ENCODE peak calls at places on chromosomes 16 and 17, in seven cellular contexts. S is caudate nucleus; T is GDM1; H is cardiac septum; A is stimulated activated CD4-positive, alpha-beta T cell treated with anti-CD3 and anti-CD28 coated beads, Interleukin-4, amount 100 ng/mL, for 24 hours; N is activated T-cell treated with anti-CD3 and anti-CD28 coated beads for 1 hour; U is GM12891. V is an unnamed sample.

GRCh38 chr17:41464682-41465081 is 2.5 kb downstream of the KRT32 start:
- DNase-seq in S (no peak), T (no peak), H (no peak), A (no peak), N (no peak), U (no peak), V (no peak)

GRCh38 chr16:57486858-57487834 is 853 bp upstream of the DOK4 start:
- DNase-seq in S (no peak), T (no peak), H (no peak), A (no peak), N (no peak), U (no peak), V (no peak)

GRCh38 chr17:55005520-55005919 is 37.0 kb downstream of the STXBP4 start:
- DNase-seq in S (no peak), T (no peak), H (no peak), A (no peak), N (no peak), U (no peak), V (no peak)

GRCh38 chr17:52064791-52065211 is 93.7 kb downstream of the CA10 start:
- DNase-seq in S (no peak), T (no peak), H (no peak), A (no peak), N (no peak), U (no peak), V (no peak)

GRCh38 chr16:78437352-78437968 is 338.0 kb downstream of the WWOX start:
- DNase-seq in S (peak), T (no peak), H (no peak), A (peak), N (peak), U (peak), V (peak)

GRCh38 chr17:80653856-80654255 is 109.2 kb downstream of the RPTOR start:
- DNase-seq in S (no peak), T (no peak), H (no peak), A (no peak), N (no peak), U (no peak), V (no peak)

GRCh38 chr16:56300901-56301351 is 109.6 kb downstream of the GNAO1 start:
- DNase-seq in S (no peak), T (no peak), H (no peak), A (no peak), N (no peak), U (no peak), V (no peak)

GRCh38 chr17:27241346-27241946 is 52.5 kb upstream of the WSB1 start:
- DNase-seq in S (no peak), T (no peak), H (no peak), A (no peak), N (no peak), U (no peak), V (no peak)

GRCh38 chr16:22323998-22324786 is 27.0 kb downstream of the POLR3E start:
- DNase-seq in S (no peak), T (no peak), H (no peak), A (no peak), N (no peak), U (no peak), V (no peak)

GRCh38 chr17:77781536-77781935 is 177.0 kb upstream of the TNRC6C start:
- DNase-seq in S (no peak), T (no peak), H (no peak), A (no peak), N (no peak), U (no peak), V (no peak)

GRCh38 chr17:78915872-78916632 is 9.1 kb downstream of the TIMP2 start:
- DNase-seq in S (no peak), T (no peak), H (peak), A (no peak), N (no peak), U (no peak), V (no peak)

GRCh38 chr16:75810998-75811634 is 84.8 kb upstream of the CPHXL start:
- DNase-seq in S (no peak), T (no peak), H (no peak), A (no peak), N (no peak), U (no peak), V (no peak)

GRCh38 chr16:49644143-49644460 is 211.8 kb downstream of the ZNF423 start:
- DNase-seq in S (no peak), T (no peak), H (no peak), A (no peak), N (no peak), U (no peak), V (no peak)

GRCh38 chr16:53787423-53787822 is 83.5 kb downstream of the FTO start:
- DNase-seq in S (no peak), T (no peak), H (no peak), A (no peak), N (no peak), U (no peak), V (no peak)

GRCh38 chr16:86464044-86464443 is 46.3 kb upstream of the FOXF1 start:
- DNase-seq in S (no peak), T (no peak), H (no peak), A (no peak), N (no peak), U (no peak), V (no peak)

GRCh38 chr17:30095507-30096244 is 20.9 kb upstream of the NSRP1 start:
- DNase-seq in S (no peak), T (peak), H (no peak), A (no peak), N (no peak), U (no peak), V (no peak)

GRCh38 chr17:81228420-81228819 is 5.7 kb upstream of the CEP131 start:
- DNase-seq in S (no peak), T (peak), H (no peak), A (no peak), N (no peak), U (peak), V (no peak)

GRCh38 chr16:73047536-73048291 is at the start of gene ZFHX3:
- DNase-seq in S (peak), T (peak), H (no peak), A (peak), N (no peak), U (peak), V (no peak)

GRCh38 chr17:45264430-45264829 is 2.5 kb upstream of the SPATA32 start:
- DNase-seq in S (no peak), T (no peak), H (no peak), A (no peak), N (no peak), U (no peak), V (no peak)

GRCh38 chr16:13203725-13204124 is 302.3 kb downstream of the SHISA9 start:
- DNase-seq in S (no peak), T (no peak), H (no peak), A (no peak), N (no peak), U (no peak), V (no peak)

GRCh38 chr17:38731526-38732294 is 1.6 kb downstream of the CISD3 start:
- DNase-seq in S (no peak), T (peak), H (no peak), A (no peak), N (no peak), U (no peak), V (no peak)

GRCh38 chr16:48831081-48831722 is 221.2 kb upstream of the N4BP1 start:
- DNase-seq in S (no peak), T (no peak), H (no peak), A (no peak), N (no peak), U (no peak), V (no peak)

GRCh38 chr16:14509055-14509454 is 121.0 kb downstream of the PARN start:
- DNase-seq in S (no peak), T (no peak), H (no peak), A (no peak), N (no peak), U (no peak), V (no peak)

GRCh38 chr17:37399404-37399803 is 7.2 kb downstream of the ACACA start:
- DNase-seq in S (no peak), T (no peak), H (no peak), A (no peak), N (no peak), U (no peak), V (no peak)

GRCh38 chr17:1976000-1976682 is 49.0 kb downstream of the RTN4RL1 start:
- DNase-seq in S (no peak), T (no peak), H (no peak), A (no peak), N (no peak), U (no peak), V (no peak)

GRCh38 chr17:39699818-39700147 is at the start of gene ERBB2:
- DNase-seq in S (no peak), T (no peak), H (no peak), A (no peak), N (no peak), U (no peak), V (peak)

GRCh38 chr17:50128441-50129302 is 1.3 kb downstream of the SAMD14 start:
- DNase-seq in S (no peak), T (no peak), H (no peak), A (no peak), N (no peak), U (no peak), V (no peak)

GRCh38 chr17:50115744-50116143 is 14.2 kb downstream of the SAMD14 start:
- DNase-seq in S (no peak), T (no peak), H (no peak), A (no peak), N (no peak), U (no peak), V (no peak)

GRCh38 chr17:13429201-13429600 is 172.5 kb downstream of the HS3ST3A1 start:
- DNase-seq in S (no peak), T (no peak), H (no peak), A (no peak), N (no peak), U (no peak), V (no peak)

GRCh38 chr17:70158581-70158980 is 10.8 kb upstream of the KCNJ2 start:
- DNase-seq in S (no peak), T (no peak), H (no peak), A (no peak), N (no peak), U (no peak), V (no peak)

GRCh38 chr16:19610200-19610599 is 54.7 kb downstream of the VPS35L start:
- DNase-seq in S (no peak), T (no peak), H (no peak), A (no peak), N (no peak), U (no peak), V (no peak)

GRCh38 chr16:79950932-79951719 is 350.6 kb upstream of the MAF start:
- DNase-seq in S (no peak), T (no peak), H (no peak), A (no peak), N (no peak), U (no peak), V (no peak)

GRCh38 chr17:55265434-55266021 is 768 bp downstream of the HLF start:
- DNase-seq in S (no peak), T (no peak), H (no peak), A (no peak), N (no peak), U (no peak), V (peak)

GRCh38 chr16:30557397-30557949 is 701 bp downstream of the ZNF764 start:
- DNase-seq in S (no peak), T (no peak), H (no peak), A (no peak), N (no peak), U (no peak), V (no peak)

GRCh38 chr17:59859444-59860025 is 33.2 kb downstream of the TUBD1 start:
- DNase-seq in S (no peak), T (no peak), H (no peak), A (no peak), N (no peak), U (no peak), V (no peak)

GRCh38 chr16:14407786-14408399 is 222.2 kb downstream of the PARN start:
- DNase-seq in S (no peak), T (no peak), H (no peak), A (no peak), N (no peak), U (no peak), V (no peak)

GRCh38 chr17:73387746-73388577 is 76.2 kb upstream of the CDC42EP4 start:
- DNase-seq in S (no peak), T (no peak), H (no peak), A (no peak), N (no peak), U (no peak), V (no peak)